ENCODE peak calls at places on chromosome 9, in four cellular contexts. X, K, O and U are unnamed samples. For H3K4me1 and H3K27me3, the result is how much of the 10 kb centered on the place peaks cover.

GRCh38 chr9:108093773-108094675 is 604.5 kb upstream of the KLF4 start:
- DNase-seq in K (no peak), X (no peak), O (no peak), U (no peak)

GRCh38 chr9:70040506-70040905 is 3.1 kb upstream of the MAMDC2 start:
- DNase-seq in X (no peak), K (no peak), O (no peak), U (no peak)

GRCh38 chr9:1267141-1267570 is 217.0 kb downstream of the DMRT2 start:
- DNase-seq in O (no peak), K (no peak), X (no peak), U (no peak)

GRCh38 chr9:87109851-87110250 is 162.5 kb upstream of the GAS1 start:
- DNase-seq in O (no peak), K (no peak), X (no peak), U (no peak)

GRCh38 chr9:26504057-26504456 is 388.5 kb downstream of the CAAP1 start:
- DNase-seq in K (no peak), O (no peak), X (no peak), U (no peak)

GRCh38 chr9:3758816-3759576 is 233.2 kb upstream of the RFX3 start:
- DNase-seq in O (no peak), X (no peak), K (no peak), U (no peak)

GRCh38 chr9:33132249-33132772 is 34.8 kb downstream of the B4GALT1 start:
- DNase-seq in O (no peak), X (no peak), K (no peak), U (no peak)

GRCh38 chr9:112743216-112743835 is 7.2 kb upstream of the SNX30 start:
- DNase-seq in O (no peak), K (no peak), X (no peak), U (no peak)

GRCh38 chr9:4738866-4739586 is 2.0 kb downstream of the AK3 start:
- DNase-seq in X (no peak), K (no peak), O (no peak), U (no peak)

GRCh38 chr9:14027114-14027812 is 286.7 kb downstream of the NFIB start:
- DNase-seq in X (no peak), O (no peak), K (peak), U (no peak)

GRCh38 chr9:128213746-128214497 is 10.7 kb downstream of the DNM1 start:
- DNase-seq in K (no peak), O (no peak), X (no peak), U (no peak)
- H3K4me1 ChIP-seq in K (under half), O (under half), X (under half), U (under half)

GRCh38 chr9:135959814-135960213 is 1.4 kb downstream of the UBAC1 start:
- DNase-seq in O (no peak), X (no peak), K (no peak), U (no peak)
- H3K27ac ChIP-seq in O (peak), X (peak), K (peak), U (peak)

GRCh38 chr9:117414906-117415583 is at the start of gene ASTN2:
- DNase-seq in O (no peak), K (no peak), X (no peak), U (no peak)

GRCh38 chr9:117414220-117414905 is 494 bp downstream of the ASTN2 start:
- DNase-seq in X (no peak), K (no peak), O (no peak), U (no peak)

GRCh38 chr9:117416856-117417255 is 2.0 kb upstream of the ASTN2 start:
- DNase-seq in K (no peak), X (no peak), O (no peak), U (no peak)

GRCh38 chr9:117413346-117414219 is 1.3 kb downstream of the ASTN2 start:
- DNase-seq in O (no peak), K (no peak), X (no peak), U (no peak)

DNA sequence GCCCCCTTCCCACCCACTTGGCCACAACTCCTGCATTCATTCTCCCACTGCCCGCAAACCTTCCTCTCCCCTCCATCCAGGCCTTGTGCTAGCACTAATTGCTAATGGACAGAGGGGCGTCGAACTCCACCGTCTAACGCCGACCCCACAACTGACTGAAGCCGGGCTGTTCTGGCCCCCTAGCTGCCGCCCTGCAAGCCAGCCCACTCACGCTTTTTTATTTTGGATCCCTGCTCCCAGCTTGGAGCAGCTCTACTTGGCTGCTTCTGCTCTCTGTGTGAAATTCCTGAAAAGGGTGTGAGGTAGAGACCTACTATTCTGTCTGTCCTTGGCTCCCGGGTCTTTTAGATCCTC is 704 bp upstream of the ASTN2 start:
- DNase-seq in O (no peak), K (no peak), X (no peak), U (no peak)
- H3K27me3 ChIP-seq in O (under half), K (half or more), X (under half), U (under half)

GRCh38 chr9:119412399-119412798 is 43.2 kb upstream of the BRINP1 start:
- DNase-seq in X (no peak), K (no peak), O (no peak), U (no peak)
- H3K4me1 ChIP-seq in X (under half), K (under half), O (under half), U (under half)

DNA sequence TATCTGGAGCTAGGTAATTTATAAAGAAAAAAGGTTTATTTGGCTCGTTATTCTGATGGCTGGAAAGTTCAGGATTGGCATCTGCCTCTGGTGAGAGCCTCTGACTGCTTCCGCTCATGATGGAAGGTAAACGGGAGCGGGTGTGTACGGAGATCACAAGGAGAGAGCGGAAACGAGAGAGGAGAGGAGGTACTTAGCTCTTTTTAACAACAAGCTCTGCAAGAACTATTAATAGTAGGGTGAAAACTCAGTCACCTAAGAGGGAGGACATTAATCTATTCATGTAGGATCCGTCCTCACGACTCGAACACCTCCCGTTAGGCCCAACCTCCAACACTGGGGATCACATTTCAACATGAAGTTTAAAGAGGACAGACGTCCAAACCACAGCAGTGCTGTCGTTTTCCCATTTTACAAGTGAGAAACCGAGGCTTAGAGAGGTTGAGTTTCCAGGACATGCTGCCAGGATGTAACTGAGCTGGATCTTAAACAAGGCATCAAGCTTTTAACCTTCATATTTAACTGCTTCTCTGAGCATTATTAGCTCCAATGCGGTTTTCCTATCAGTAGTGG is 173.6 kb downstream of the SLC28A3 start:
- DNase-seq in O (no peak), K (no peak), X (no peak), U (no peak)
- H3K27ac ChIP-seq in O (no peak), K (peak), X (no peak), U (no peak)

DNA sequence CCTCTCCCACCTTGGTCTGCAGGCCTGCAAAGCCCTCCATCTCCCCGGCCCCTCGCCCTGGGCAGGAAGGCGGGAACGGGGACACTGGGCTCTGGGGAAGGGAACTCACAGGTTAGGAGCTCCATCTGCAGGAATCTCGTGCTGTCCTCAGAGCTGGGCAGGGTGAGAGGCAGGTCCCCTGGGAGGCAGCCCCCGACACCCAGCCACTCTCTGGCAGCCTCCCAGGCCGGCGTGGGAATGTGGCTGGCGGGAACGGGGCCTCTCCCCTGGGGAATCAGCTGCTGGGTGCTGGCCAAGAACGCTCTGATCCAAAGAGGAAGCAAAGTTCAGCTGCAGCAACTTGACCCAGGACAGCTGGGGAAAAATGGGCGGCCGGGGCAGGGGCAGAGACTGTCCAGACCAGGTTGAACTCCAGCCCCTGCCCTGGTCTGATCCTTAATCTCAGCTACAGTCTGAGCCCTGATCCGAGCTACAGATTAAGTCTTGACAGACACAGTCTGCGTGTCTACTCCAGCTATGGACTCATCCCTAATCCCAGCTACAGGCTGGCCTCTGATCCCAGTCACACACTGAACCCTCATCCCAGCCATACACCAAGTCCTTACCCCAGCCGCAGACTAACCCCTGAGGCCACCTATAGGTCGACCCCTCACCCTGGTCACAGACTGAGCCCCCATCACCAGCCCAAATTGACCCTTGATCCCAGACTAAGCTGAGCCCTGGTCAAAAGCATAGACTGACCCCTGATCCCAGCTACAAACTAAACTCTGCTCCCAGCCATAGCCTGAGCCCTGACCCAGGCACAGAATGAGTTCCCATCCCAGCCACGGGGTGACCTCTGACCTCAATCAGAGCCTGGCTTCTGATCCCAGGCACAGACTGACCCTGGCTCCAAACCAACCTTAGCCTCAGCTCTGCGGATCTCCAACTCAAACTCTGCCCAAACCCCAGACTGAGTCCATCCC is 37.3 kb upstream of the EGFL7 start:
- DNase-seq in O (no peak), X (peak), K (peak), U (no peak)
- H3K27me3 ChIP-seq in O (under half), X (under half), K (under half), U (under half)

GRCh38 chr9:114521846-114522245 is 16.6 kb upstream of the WHRN start:
- DNase-seq in O (no peak), K (no peak), X (no peak), U (no peak)

GRCh38 chr9:114525505-114525904 is 20.2 kb upstream of the WHRN start:
- DNase-seq in X (no peak), O (no peak), K (no peak), U (no peak)

GRCh38 chr9:114522847-114523246 is 17.6 kb upstream of the WHRN start:
- DNase-seq in O (no peak), X (no peak), K (no peak), U (no peak)

GRCh38 chr9:114529285-114529684 is 24.0 kb upstream of the WHRN start:
- DNase-seq in X (no peak), O (no peak), K (no peak), U (no peak)

DNA sequence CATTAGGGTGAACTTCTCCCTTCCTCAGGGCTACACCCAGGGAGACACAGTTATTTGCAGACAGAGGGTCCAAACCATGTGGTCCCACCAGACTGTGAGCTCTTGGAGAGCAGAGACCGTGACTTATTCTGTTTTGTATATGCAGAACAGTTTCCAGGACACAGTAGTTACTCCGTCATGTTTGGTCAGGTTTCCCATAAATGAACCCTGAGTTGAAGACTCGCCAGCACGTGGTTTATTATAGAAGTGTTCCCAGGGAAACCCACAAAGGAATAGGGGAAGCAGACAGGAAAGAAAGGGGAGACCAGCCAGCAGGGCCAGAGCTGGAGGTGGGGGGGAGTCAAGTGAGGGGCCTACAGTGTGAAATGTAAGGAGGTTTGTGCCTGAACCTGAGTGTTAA is 19.1 kb upstream of the WHRN start:
- DNase-seq in K (no peak), O (no peak), X (no peak), U (no peak)
- H3K4me1 ChIP-seq in K (under half), O (under half), X (under half), U (under half)

GRCh38 chr9:137665226-137665625 is 46.4 kb downstream of the EHMT1 start:
- DNase-seq in O (no peak), K (no peak), X (no peak), U (no peak)

GRCh38 chr9:137665697-137666504 is 47.1 kb downstream of the EHMT1 start:
- DNase-seq in X (no peak), O (no peak), K (no peak), U (no peak)

GRCh38 chr9:137668203-137668602 is 49.4 kb downstream of the EHMT1 start:
- DNase-seq in K (no peak), O (no peak), X (no peak), U (no peak)

GRCh38 chr9:137666505-137666809 is 47.7 kb downstream of the EHMT1 start:
- DNase-seq in O (no peak), K (peak), X (no peak), U (no peak)

GRCh38 chr9:137666950-137667670 is 48.3 kb downstream of the EHMT1 start:
- DNase-seq in X (no peak), K (no peak), O (no peak), U (no peak)
- H3K27ac ChIP-seq in X (no peak), K (no peak), O (no peak), U (peak)